ENCODE peak calls at places on chromosomes 3 and 15, in five cellular contexts. F is GM23248, U is pancreas, C is tibial artery, W is cardiac muscle cell. B is an unnamed sample. For H3K4me1, the result is how much of the 10 kb centered on the place peaks cover.

GRCh38 chr15:30984118-30984517 is 7.3 kb downstream of the MTMR10 start:
- DNase-seq in W (peak), C (no peak), F (peak), U (no peak), B (no peak)

GRCh38 chr3:17941766-17942165 is 199.3 kb upstream of the TBC1D5 start:
- DNase-seq in C (no peak), U (no peak), W (no peak), F (peak), B (no peak)

GRCh38 chr3:4587061-4587837 is 94.1 kb downstream of the ITPR1 start:
- DNase-seq in W (no peak), C (no peak), U (no peak), F (peak), B (no peak)

GRCh38 chr3:114680299-114680698 is 386.5 kb downstream of the TIGIT start:
- DNase-seq in W (no peak), F (no peak), U (no peak), C (no peak), B (no peak)

GRCh38 chr3:114290911-114291901 is 2.6 kb upstream of the TIGIT start:
- DNase-seq in U (peak), C (peak), W (peak), F (peak), B (peak)

GRCh38 chr3:59451041-59451763 is 401.4 kb upstream of the CFAP20DC start:
- DNase-seq in U (no peak), F (no peak), C (no peak), W (peak), B (peak)

GRCh38 chr15:76963596-76963995 is 31.3 kb upstream of the PSTPIP1 start:
- DNase-seq in W (no peak), F (no peak), U (peak), C (no peak), B (no peak)

GRCh38 chr15:30924353-30924752 is 20.6 kb downstream of the FAN1 start:
- DNase-seq in C (no peak), W (no peak), U (no peak), F (peak), B (no peak)

GRCh38 chr3:104437131-104437750 is 929.5 kb upstream of the ALCAM start:
- DNase-seq in U (no peak), F (peak), C (no peak), W (no peak), B (no peak)

GRCh38 chr3:76715426-76715825 is 324.5 kb upstream of the ROBO2 start:
- DNase-seq in F (no peak), C (no peak), U (no peak), W (no peak), B (no peak)

GRCh38 chr3:196604548-196604947 is 34.9 kb upstream of the NRROS start:
- DNase-seq in F (no peak), U (no peak), W (no peak), C (no peak), B (no peak)

GRCh38 chr15:76935620-76936019 is 4.1 kb downstream of the RCN2 start:
- DNase-seq in U (no peak), F (no peak), W (no peak), C (no peak), B (no peak)

GRCh38 chr3:24845524-24846155 is 351.0 kb upstream of the THRB start:
- DNase-seq in U (no peak), F (no peak), W (no peak), C (no peak), B (no peak)

GRCh38 chr15:94847325-94847724 is 616.0 kb downstream of the MCTP2 start:
- DNase-seq in U (no peak), W (no peak), C (no peak), F (no peak), B (no peak)

GRCh38 chr3:142580061-142580423 is 1.5 kb upstream of the ATR start:
- DNase-seq in W (no peak), U (no peak), F (no peak), C (no peak), B (no peak)

GRCh38 chr3:120025520-120025919 is 68.7 kb downstream of the GSK3B start:
- DNase-seq in C (no peak), W (no peak), U (no peak), F (peak), B (no peak)

GRCh38 chr3:182954553-182954952 is 25.8 kb downstream of the DCUN1D1 start:
- DNase-seq in C (no peak), W (no peak), F (peak), U (no peak), B (no peak)

GRCh38 chr15:66649235-66649984 is 52.6 kb upstream of the SMAD6 start:
- DNase-seq in C (no peak), F (no peak), W (no peak), U (no peak), B (no peak)

GRCh38 chr3:25513642-25514266 is 85.7 kb downstream of the RARB start:
- DNase-seq in W (peak), U (no peak), C (no peak), F (no peak), B (no peak)

GRCh38 chr3:66048051-66048395 is 9.3 kb upstream of the MAGI1 start:
- DNase-seq in U (no peak), W (no peak), C (no peak), F (peak), B (no peak)

GRCh38 chr3:101119535-101119934 is 126.3 kb upstream of the ABI3BP start:
- DNase-seq in C (no peak), F (peak), W (no peak), U (no peak), B (no peak)

GRCh38 chr3:158248261-158248660 is 138.4 kb downstream of the RSRC1 start:
- DNase-seq in U (no peak), F (no peak), W (no peak), C (no peak), B (no peak)

GRCh38 chr15:65655026-65655425 is 33.3 kb downstream of the SLC24A1 start:
- DNase-seq in C (no peak), F (peak), U (no peak), W (no peak), B (no peak)

GRCh38 chr3:194598771-194599557 is 34.3 kb downstream of the TMEM44 start:
- DNase-seq in F (peak), W (no peak), C (no peak), U (no peak), B (no peak)

GRCh38 chr15:73685561-73685960 is 1.4 kb downstream of the CD276 start:
- DNase-seq in W (peak), U (no peak), F (peak), C (no peak), B (no peak)

GRCh38 chr15:40064231-40064894 is 25.4 kb upstream of the SRP14 start:
- DNase-seq in W (no peak), C (no peak), F (peak), U (no peak), B (no peak)

GRCh38 chr3:45593708-45594601 is 596 bp upstream of the LIMD1 start:
- DNase-seq in F (peak), W (peak), U (peak), C (peak), B (peak)

GRCh38 chr3:186931487-186932280 is 1.4 kb downstream of the ST6GAL1 start:
- DNase-seq in F (peak), U (peak), W (peak), C (peak), B (peak)

GRCh38 chr3:39804951-39805350 is 4.5 kb upstream of the MYRIP start:
- DNase-seq in W (no peak), U (no peak), C (no peak), F (peak), B (no peak)

GRCh38 chr3:31166249-31166885 is 271.9 kb upstream of the GADL1 start:
- DNase-seq in C (no peak), U (no peak), F (peak), W (no peak), B (no peak)

GRCh38 chr15:68789921-68790575 is 30.6 kb downstream of the ANP32A start:
- DNase-seq in U (peak), F (peak), C (no peak), W (peak), B (no peak)
- H3K4me1 ChIP-seq in U (half or more), F (under half), C (half or more), W (half or more), B (under half)

GRCh38 chr15:79846539-79846938 is 50.3 kb downstream of the MTHFS start:
- DNase-seq in F (no peak), C (no peak), W (no peak), U (no peak), B (no peak)
- H3K27ac ChIP-seq in F (no peak), C (no peak), W (no peak), U (no peak), B (no peak)

GRCh38 chr15:72182673-72183072 is 14.9 kb downstream of the GRAMD2A start:
- DNase-seq in F (no peak), W (no peak), C (no peak), U (no peak), B (no peak)

GRCh38 chr15:72180771-72181324 is 16.7 kb downstream of the GRAMD2A start:
- DNase-seq in U (no peak), F (no peak), C (no peak), W (no peak), B (no peak)

GRCh38 chr15:72184165-72184811 is 13.3 kb downstream of the GRAMD2A start:
- DNase-seq in F (peak), U (peak), C (no peak), W (peak), B (peak)

GRCh38 chr15:72182244-72182643 is 15.3 kb downstream of the GRAMD2A start:
- DNase-seq in F (no peak), U (no peak), W (no peak), C (no peak), B (no peak)

GRCh38 chr15:72183781-72184164 is 13.8 kb downstream of the GRAMD2A start:
- DNase-seq in U (no peak), W (no peak), C (no peak), F (no peak), B (no peak)
- H3K4me3 ChIP-seq in U (no peak), W (no peak), C (peak), F (peak), B (no peak)

DNA sequence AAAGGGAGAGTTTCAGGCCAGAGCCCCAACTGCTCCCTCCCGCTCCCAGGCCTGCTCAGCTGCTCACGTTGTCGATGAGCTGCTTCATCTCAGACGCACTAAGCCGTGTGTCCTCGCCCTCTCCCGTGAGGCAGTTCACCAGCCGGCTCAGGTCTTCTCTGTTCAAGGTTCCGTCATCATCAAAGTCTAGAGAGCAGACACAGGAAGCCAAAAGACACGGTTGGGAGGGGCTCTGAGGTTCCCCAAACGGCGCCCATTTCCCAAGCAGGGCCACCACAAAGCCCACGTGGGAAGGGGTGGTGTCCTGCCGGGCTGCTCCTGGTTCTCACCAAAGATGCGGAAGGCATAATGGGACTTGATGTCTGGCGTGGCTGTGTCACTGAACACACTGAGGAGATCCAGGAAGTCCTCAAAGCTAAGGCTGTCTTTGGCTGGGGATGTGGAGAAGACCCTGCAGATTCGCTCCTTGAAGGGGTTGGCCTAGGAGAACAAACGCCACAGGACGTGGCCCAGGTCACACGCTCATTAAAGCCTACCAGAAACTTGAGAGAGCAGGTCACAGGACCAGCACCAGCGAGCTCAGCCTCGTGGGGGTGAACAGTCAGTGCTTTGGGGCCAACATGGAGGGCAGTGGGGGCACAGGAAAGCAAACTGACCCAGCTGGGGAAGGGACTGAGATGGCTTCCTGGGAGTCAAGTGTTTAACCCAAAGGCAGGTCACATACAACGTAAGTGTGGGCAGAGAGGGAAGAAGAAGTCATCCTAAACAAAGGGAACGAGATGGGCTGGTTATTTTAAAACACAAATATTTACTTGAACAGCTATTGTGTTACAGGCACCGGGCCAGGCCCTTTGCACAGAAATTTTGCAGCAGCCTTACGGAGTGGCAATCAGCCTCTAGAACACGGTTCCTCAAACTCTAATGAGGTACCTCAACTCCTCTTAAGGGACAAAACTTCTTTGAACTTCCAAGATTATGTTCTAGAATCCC is 2.4 kb downstream of the CIB1 start:
- DNase-seq in W (no peak), C (peak), F (no peak), U (no peak), B (peak)
- H3K4me1 ChIP-seq in W (under half), C (under half), F (under half), U (under half), B (under half)

GRCh38 chr3:9301798-9302197 is 52.4 kb upstream of the SRGAP3 start:
- DNase-seq in U (no peak), F (no peak), W (no peak), C (no peak), B (no peak)

GRCh38 chr3:9296241-9296640 is 46.8 kb upstream of the SRGAP3 start:
- DNase-seq in F (no peak), U (no peak), C (no peak), W (no peak), B (no peak)

GRCh38 chr3:9298236-9298635 is 48.8 kb upstream of the SRGAP3 start:
- DNase-seq in C (no peak), W (no peak), U (no peak), F (peak), B (no peak)

GRCh38 chr3:9302425-9303181 is 53.2 kb upstream of the SRGAP3 start:
- DNase-seq in U (peak), W (peak), C (peak), F (peak), B (peak)

DNA sequence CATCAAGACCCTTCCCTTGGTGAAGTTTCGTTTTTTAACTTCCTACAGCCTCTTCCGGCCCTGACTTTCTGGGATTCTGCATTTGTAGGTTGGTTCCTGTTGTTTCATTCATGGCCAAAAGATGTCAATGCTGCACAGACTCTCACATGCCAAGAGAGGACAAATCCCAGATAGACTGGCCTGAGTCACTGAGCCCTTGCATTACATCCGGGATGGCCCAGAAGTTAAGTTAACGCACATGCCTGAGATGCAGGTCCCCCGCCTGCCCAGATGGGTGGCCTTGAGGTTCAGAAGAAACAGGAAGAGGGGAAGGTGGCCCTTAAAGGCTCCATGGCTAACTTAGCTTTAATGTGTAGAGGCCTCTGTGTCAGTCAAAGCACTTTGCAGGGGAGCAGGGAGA is 51.6 kb upstream of the SRGAP3 start:
- DNase-seq in U (no peak), W (no peak), C (no peak), F (peak), B (no peak)
- H3K27ac ChIP-seq in U (no peak), W (no peak), C (no peak), F (no peak), B (no peak)

DNA sequence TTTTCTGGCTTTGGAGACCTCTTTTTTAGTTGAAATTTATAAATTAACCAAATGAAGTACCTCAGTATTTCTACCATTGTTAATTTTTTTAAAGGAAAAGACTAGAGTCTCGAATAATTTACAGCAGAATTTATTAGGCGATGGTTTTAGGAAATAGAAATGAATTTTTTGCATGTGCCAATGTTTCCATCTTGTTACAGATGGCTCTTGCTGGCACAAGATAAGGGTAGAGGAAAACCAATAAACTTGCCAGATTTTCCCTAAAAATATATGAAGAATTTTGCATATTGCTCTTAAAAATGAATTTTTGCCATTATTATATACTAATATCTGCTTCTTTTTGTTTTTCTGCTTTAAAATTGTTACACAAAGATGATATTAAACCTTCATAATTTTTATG is 380.7 kb downstream of the NLGN1 start:
- DNase-seq in F (no peak), C (no peak), W (no peak), U (no peak), B (no peak)
- H3K4me3 ChIP-seq in F (no peak), C (no peak), W (no peak), U (no peak), B (no peak)

GRCh38 chr15:63986185-63986680 is 60.1 kb downstream of the DAPK2 start:
- DNase-seq in W (no peak), F (peak), C (no peak), U (no peak), B (no peak)

GRCh38 chr15:63983071-63983711 is 63.1 kb downstream of the DAPK2 start:
- DNase-seq in C (no peak), F (no peak), U (no peak), W (no peak), B (no peak)

GRCh38 chr15:63984331-63984730 is 62.0 kb downstream of the DAPK2 start:
- DNase-seq in F (no peak), C (no peak), U (no peak), W (no peak), B (no peak)

GRCh38 chr15:63986751-63987341 is 59.4 kb downstream of the DAPK2 start:
- DNase-seq in F (peak), W (no peak), U (no peak), C (no peak), B (no peak)

GRCh38 chr15:63985221-63986184 is 60.8 kb downstream of the DAPK2 start:
- DNase-seq in F (peak), C (peak), W (peak), U (peak), B (peak)
- H3K4me1 ChIP-seq in F (under half), C (under half), W (under half), U (under half), B (under half)

B was measured in lung.